ENCODE peak calls at places on chromosomes 1 and 21, in four cellular contexts. C is heart right ventricle, B is left ventricle myocardium inferior, Q is neuronal stem cell. Y is an unnamed sample.

GRCh38 chr1:36717431-36717830 is 234.7 kb upstream of the CSF3R start:
- DNase-seq in C (no peak), B (no peak), Q (no peak), Y (no peak)

GRCh38 chr1:117541585-117541984 is 64.3 kb upstream of the TENT5C start:
- DNase-seq in C (no peak), B (no peak), Q (no peak), Y (no peak)

GRCh38 chr1:59159557-59160203 is 137.2 kb upstream of the FGGY start:
- DNase-seq in C (no peak), B (no peak), Q (no peak), Y (no peak)

GRCh38 chr1:201284636-201285035 is 1.3 kb downstream of the PKP1 start:
- DNase-seq in C (no peak), B (no peak), Q (no peak), Y (no peak)

GRCh38 chr1:175000697-175001187 is 995 bp downstream of the CACYBP start:
- DNase-seq in C (no peak), B (no peak), Q (no peak), Y (no peak)

GRCh38 chr1:86520789-86521521 is 25.9 kb upstream of the CLCA4 start:
- DNase-seq in C (no peak), B (no peak), Q (no peak), Y (no peak)

GRCh38 chr1:180114546-180114945 is 40.1 kb upstream of the QSOX1 start:
- DNase-seq in C (no peak), B (no peak), Q (no peak), Y (no peak)

GRCh38 chr1:108877324-108877812 is 583 bp downstream of the GPSM2 start:
- DNase-seq in C (no peak), B (no peak), Q (peak), Y (no peak)

GRCh38 chr1:66933887-66934700 is 9.3 kb downstream of the MIER1 start:
- DNase-seq in C (no peak), B (no peak), Q (no peak), Y (no peak)

GRCh38 chr1:55071477-55071876 is 32.1 kb downstream of the PCSK9 start:
- DNase-seq in C (no peak), B (no peak), Q (peak), Y (no peak)

GRCh38 chr21:45768741-45769049 is 125.2 kb downstream of the PCBP3 start:
- DNase-seq in C (no peak), B (no peak), Q (no peak), Y (no peak)

GRCh38 chr1:16118706-16119105 is 37.2 kb downstream of the EPHA2 start:
- DNase-seq in C (no peak), B (no peak), Q (no peak), Y (no peak)

GRCh38 chr1:215842905-215843304 is 275.8 kb downstream of the KCTD3 start:
- DNase-seq in C (no peak), B (no peak), Q (no peak), Y (no peak)

GRCh38 chr1:167401260-167401873 is 117.0 kb downstream of the CD247 start:
- DNase-seq in C (no peak), B (no peak), Q (no peak), Y (no peak)

GRCh38 chr1:154546264-154547043 is 12.0 kb downstream of the UBE2Q1 start:
- DNase-seq in C (peak), B (peak), Q (peak), Y (no peak)

GRCh38 chr1:38476111-38476783 is 383.3 kb downstream of the RRAGC start:
- DNase-seq in C (no peak), B (no peak), Q (peak), Y (no peak)

GRCh38 chr1:45730075-45730779 is 20.2 kb downstream of the IPP start:
- DNase-seq in C (no peak), B (no peak), Q (no peak), Y (no peak)

GRCh38 chr1:109732390-109732763 is 8.5 kb downstream of the GSTM3 start:
- DNase-seq in C (no peak), B (no peak), Q (no peak), Y (no peak)

GRCh38 chr1:33294071-33295010 is 26.6 kb downstream of the A3GALT2 start:
- DNase-seq in C (no peak), B (no peak), Q (no peak), Y (no peak)

GRCh38 chr1:118483245-118484006 is 298.4 kb upstream of the SPAG17 start:
- DNase-seq in C (no peak), B (no peak), Q (no peak), Y (no peak)

GRCh38 chr1:181014431-181015257 is 8.0 kb downstream of the STX6 start:
- DNase-seq in C (no peak), B (no peak), Q (no peak), Y (no peak)

GRCh38 chr1:57839067-57839466 is 415.2 kb upstream of the DAB1 start:
- DNase-seq in C (no peak), B (no peak), Q (no peak), Y (no peak)

GRCh38 chr1:24688621-24689195 is 45.6 kb downstream of the SRRM1 start:
- DNase-seq in C (peak), B (peak), Q (peak), Y (peak)

GRCh38 chr1:239811211-239811902 is 280.3 kb upstream of the FMN2 start:
- DNase-seq in C (no peak), B (no peak), Q (no peak), Y (no peak)

GRCh38 chr1:47580451-47580980 is 142.7 kb downstream of the FOXD2 start:
- DNase-seq in C (no peak), B (no peak), Q (no peak), Y (no peak)

GRCh38 chr1:15005116-15005515 is 148.4 kb upstream of the TMEM51 start:
- DNase-seq in C (no peak), B (no peak), Q (no peak), Y (no peak)

GRCh38 chr1:44962729-44963128 is 23.7 kb downstream of the EIF2B3 start:
- DNase-seq in C (no peak), B (no peak), Q (no peak), Y (no peak)

GRCh38 chr1:200512191-200512590 is 102.4 kb upstream of the ZNF281 start:
- DNase-seq in C (no peak), B (no peak), Q (no peak), Y (no peak)

GRCh38 chr1:166182281-166182680 is 15.5 kb upstream of the FAM78B start:
- DNase-seq in C (no peak), B (no peak), Q (no peak), Y (no peak)

GRCh38 chr1:240682166-240682565 is 70.2 kb upstream of the GREM2 start:
- DNase-seq in C (no peak), B (no peak), Q (no peak), Y (no peak)

GRCh38 chr1:13775446-13775845 is 75.5 kb downstream of the PRDM2 start:
- DNase-seq in C (no peak), B (no peak), Q (no peak), Y (no peak)

GRCh38 chr1:214337536-214337935 is 56.6 kb downstream of the SMYD2 start:
- DNase-seq in C (no peak), B (no peak), Q (no peak), Y (no peak)

GRCh38 chr1:67947114-67947513 is 103.3 kb downstream of the DIRAS3 start:
- DNase-seq in C (peak), B (peak), Q (no peak), Y (no peak)

GRCh38 chr1:207321790-207322530 is 482 bp downstream of the CD55 start:
- DNase-seq in C (no peak), B (no peak), Q (peak), Y (no peak)

GRCh38 chr1:223401873-223402789 is 8.9 kb downstream of the CCDC185 start:
- DNase-seq in C (no peak), B (no peak), Q (no peak), Y (no peak)

GRCh38 chr1:55848906-55849305 is 633.7 kb upstream of the USP24 start:
- DNase-seq in C (no peak), B (no peak), Q (no peak), Y (no peak)

GRCh38 chr1:79353224-79353623 is 346.7 kb upstream of the ADGRL4 start:
- DNase-seq in C (no peak), B (no peak), Q (no peak), Y (no peak)

GRCh38 chr1:165855010-165855838 is 27.8 kb downstream of the UCK2 start:
- DNase-seq in C (no peak), B (no peak), Q (no peak), Y (no peak)

GRCh38 chr1:75342799-75343198 is 208.6 kb downstream of the LHX8 start:
- DNase-seq in C (no peak), B (no peak), Q (no peak), Y (no peak)

GRCh38 chr1:203133969-203134725 is 6.6 kb downstream of the ADORA1 start:
- DNase-seq in C (no peak), B (no peak), Q (no peak), Y (no peak)

DNA sequence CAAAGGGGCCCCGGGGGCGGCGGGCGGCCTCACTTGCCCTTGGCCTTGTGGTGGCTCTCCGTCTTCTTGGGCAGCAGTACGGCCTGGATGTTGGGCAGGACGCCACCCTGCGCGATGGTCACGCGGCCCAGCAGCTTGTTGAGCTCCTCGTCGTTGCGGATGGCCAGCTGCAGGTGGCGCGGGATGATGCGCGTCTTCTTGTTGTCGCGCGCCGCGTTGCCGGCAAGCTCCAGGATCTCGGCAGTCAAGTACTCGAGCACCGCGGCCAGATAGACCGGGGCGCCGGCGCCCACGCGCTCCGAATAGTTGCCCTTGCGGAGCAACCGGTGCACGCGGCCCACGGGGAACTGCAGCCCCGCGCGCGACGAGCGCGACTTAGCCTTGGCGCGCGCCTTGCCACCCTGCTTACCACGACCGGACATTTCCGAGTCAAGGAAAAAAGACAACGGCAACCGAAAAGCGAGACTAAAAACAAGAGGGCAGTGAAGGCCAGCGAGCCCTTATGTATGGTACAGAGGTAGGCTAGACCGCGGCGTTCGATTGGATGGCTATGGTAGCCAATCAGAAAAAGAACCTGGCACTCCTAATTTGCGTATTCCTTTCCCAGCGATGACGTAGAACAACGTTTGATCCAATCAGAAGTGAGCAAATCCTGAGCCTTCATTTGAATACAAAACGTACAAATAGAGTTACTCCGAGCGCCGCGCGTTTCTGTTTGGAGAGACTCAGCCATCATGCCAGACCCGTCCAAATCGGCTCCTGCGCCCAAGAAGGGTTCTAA is 29.6 kb upstream of the RNF187 start:
- DNase-seq in C (peak), B (peak), Q (peak), Y (peak)
- H3K27ac ChIP-seq in C (peak), B (peak), Q (peak), Y (peak)

GRCh38 chr1:177209357-177209756 is 38.6 kb downstream of the BRINP2 start:
- DNase-seq in C (peak), B (peak), Q (no peak), Y (peak)

GRCh38 chr1:177206831-177207230 is 36.1 kb downstream of the BRINP2 start:
- DNase-seq in C (no peak), B (no peak), Q (no peak), Y (no peak)

GRCh38 chr1:177208920-177209319 is 38.2 kb downstream of the BRINP2 start:
- DNase-seq in C (no peak), B (no peak), Q (no peak), Y (no peak)

GRCh38 chr1:177211231-177211630 is 40.5 kb downstream of the BRINP2 start:
- DNase-seq in C (no peak), B (no peak), Q (no peak), Y (no peak)

GRCh38 chr1:177210071-177210470 is 39.3 kb downstream of the BRINP2 start:
- DNase-seq in C (no peak), B (no peak), Q (no peak), Y (no peak)
- H3K27ac ChIP-seq in C (no peak), B (peak), Q (no peak), Y (no peak)

GRCh38 chr1:183239220-183239742 is 53.2 kb downstream of the LAMC2 start:
- DNase-seq in C (no peak), B (no peak), Q (no peak), Y (no peak)
- H3K27ac ChIP-seq in C (peak), B (peak), Q (no peak), Y (no peak)

GRCh38 chr1:205237526-205238484 is 10.1 kb downstream of the TMCC2 start:
- DNase-seq in C (no peak), B (no peak), Q (no peak), Y (no peak)
- H3K27ac ChIP-seq in C (no peak), B (no peak), Q (no peak), Y (no peak)

GRCh38 chr1:209911746-209912145 is 26.3 kb upstream of the SYT14 start:
- DNase-seq in C (no peak), B (no peak), Q (no peak), Y (no peak)

GRCh38 chr1:209912306-209912705 is 25.7 kb upstream of the SYT14 start:
- DNase-seq in C (no peak), B (no peak), Q (no peak), Y (no peak)
- H3K27ac ChIP-seq in C (no peak), B (no peak), Q (no peak), Y (no peak)

DNA sequence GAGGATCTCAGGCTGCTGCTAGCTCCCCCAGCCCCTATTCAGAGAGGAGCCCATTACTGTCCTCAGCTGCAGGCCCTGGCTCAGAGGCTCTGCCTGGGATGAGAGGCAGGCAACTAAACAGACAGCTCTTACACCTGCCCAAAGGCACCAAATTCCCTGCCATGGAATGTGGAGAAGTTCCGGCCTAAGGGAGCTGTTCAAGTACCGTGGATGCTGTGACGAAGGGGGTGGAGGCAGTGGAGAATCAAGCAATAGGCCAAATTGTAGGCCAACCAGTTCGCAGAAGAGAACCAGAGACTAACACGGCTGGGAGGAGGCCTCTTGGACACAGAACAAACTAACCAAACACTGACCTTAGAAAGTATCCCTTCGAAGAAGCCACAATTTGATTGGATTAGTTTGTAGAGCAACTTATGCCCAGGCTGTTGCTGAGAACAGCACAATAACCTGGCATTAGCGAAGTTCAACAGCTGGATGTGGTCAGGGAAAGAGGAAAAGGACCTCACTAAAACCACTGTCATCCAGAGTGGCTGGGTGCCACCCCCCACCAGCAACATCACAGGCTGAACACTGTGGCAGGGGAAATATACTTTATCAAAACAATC is 3.6 kb downstream of the C1orf174 start:
- DNase-seq in C (no peak), B (no peak), Q (no peak), Y (no peak)
- H3K27ac ChIP-seq in C (no peak), B (no peak), Q (no peak), Y (no peak)

GRCh38 chr1:161114556-161114955 is 3.3 kb downstream of the PFDN2 start:
- DNase-seq in C (no peak), B (no peak), Q (no peak), Y (no peak)
- H3K27ac ChIP-seq in C (no peak), B (no peak), Q (no peak), Y (no peak)

GRCh38 chr1:115922806-115923205 is 53.5 kb upstream of the SLC22A15 start:
- DNase-seq in C (no peak), B (no peak), Q (no peak), Y (no peak)
- H3K27ac ChIP-seq in C (no peak), B (no peak), Q (no peak), Y (no peak)

DNA sequence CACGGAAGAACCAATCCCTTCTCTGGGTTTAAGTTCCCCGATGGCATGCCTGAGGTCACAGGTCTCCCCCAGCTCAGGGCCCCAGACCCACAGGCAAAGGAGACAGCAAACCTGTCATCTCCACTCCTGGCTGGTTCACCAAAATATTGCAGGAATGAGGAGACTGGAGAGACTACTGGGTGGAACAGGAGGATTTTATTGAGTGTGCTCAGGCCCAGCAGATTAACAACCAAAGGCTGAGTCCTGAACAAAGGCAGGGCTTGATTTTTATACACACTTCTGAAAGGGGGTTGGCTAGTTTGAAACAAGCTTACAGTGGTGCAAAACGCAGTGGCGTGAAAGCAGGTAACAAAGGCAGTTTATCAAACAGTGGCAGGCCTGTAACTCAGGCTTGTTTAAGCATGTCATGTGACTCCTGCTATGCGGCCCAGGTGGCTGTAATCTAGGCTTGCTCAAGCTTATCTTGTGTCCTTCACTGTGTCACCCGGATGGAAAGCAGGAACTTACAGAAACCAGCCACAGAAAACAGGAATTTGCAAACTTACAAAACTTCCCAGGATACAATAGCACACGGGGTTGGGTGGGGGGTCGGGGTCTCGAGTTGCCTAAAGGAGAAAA is 27.4 kb upstream of the KCNJ15 start:
- DNase-seq in C (no peak), B (no peak), Q (peak), Y (no peak)
- H3K27ac ChIP-seq in C (no peak), B (no peak), Q (no peak), Y (no peak)